ENCODE peak calls at places on chromosomes 5 and 9, in ten cellular contexts. I is immature natural killer cell; B is stimulated activated CD8-positive, alpha-beta memory T cell treated with anti-CD3 and anti-CD28 coated beads, Interleukin-15, amount 100 ng/mL, for 1 hour; R is NCI-H1105; Y is fibroblast of lung; S is left cardiac atrium; X is ELR; H is OCI-M1; D is adrenal gland; C is cardiac fibroblast. E is an unnamed sample.
A peak's percentile ranks its signal among the peaks of the same experiment; 100 is the strongest.

GRCh38 chr9:37218800-37219425 is 98.5 kb downstream of the ZCCHC7 start:
- DNase-seq in I (no peak), B (no peak), R (no peak), Y (no peak), S (peak; percentile 38), X (no peak), H (no peak), D (no peak), C (peak; percentile 26), E (no peak)

GRCh38 chr5:176559683-176560082 is 10.5 kb downstream of the CDHR2 start:
- DNase-seq in I (peak; percentile 39), B (no peak), R (no peak), Y (no peak), S (no peak), X (no peak), H (peak; percentile 37), D (no peak), C (no peak), E (no peak)

GRCh38 chr9:36149197-36149596 is 12.7 kb downstream of the GLIPR2 start:
- DNase-seq in I (no peak), B (no peak), R (no peak), Y (peak; percentile 89), S (no peak), X (peak; percentile 80), H (no peak), D (peak; percentile 48), C (peak; percentile 75), E (no peak)

GRCh38 chr9:100277166-100277979 is 75.4 kb downstream of the TEX10 start:
- DNase-seq in I (no peak), B (no peak), R (no peak), Y (peak; percentile 55), S (no peak), X (peak; percentile 75), H (no peak), D (no peak), C (peak; percentile 23), E (no peak)

GRCh38 chr5:98349251-98349989 is 424.0 kb upstream of the RGMB start:
- DNase-seq in I (no peak), B (no peak), R (no peak), Y (peak; percentile 79), S (no peak), X (peak; percentile 97), H (peak; percentile 55), D (no peak), C (peak; percentile 38), E (no peak)

GRCh38 chr5:67577424-67577823 is 380.8 kb upstream of the CD180 start:
- DNase-seq in I (no peak), B (no peak), R (peak; percentile 64), Y (peak; percentile 80), S (no peak), X (peak; percentile 34), H (no peak), D (no peak), C (no peak), E (no peak)

GRCh38 chr5:10599828-10600227 is 36.0 kb downstream of the ANKRD33B start:
- DNase-seq in I (no peak), B (no peak), R (no peak), Y (peak; percentile 85), S (no peak), X (peak; percentile 85), H (peak; percentile 21), D (no peak), C (peak; percentile 39), E (no peak)

GRCh38 chr5:100777680-100778281 is 125.3 kb downstream of the ST8SIA4 start:
- DNase-seq in I (no peak), B (no peak), R (no peak), Y (peak; percentile 85), S (peak; percentile 20), X (peak; percentile 89), H (peak; percentile 75), D (peak; percentile 15), C (peak; percentile 85), E (no peak)

GRCh38 chr9:4837768-4838546 is 45.2 kb downstream of the RCL1 start:
- DNase-seq in I (no peak), B (no peak), R (no peak), Y (peak; percentile 96), S (no peak), X (peak; percentile 35), H (no peak), D (no peak), C (peak; percentile 91), E (no peak)

GRCh38 chr9:87445646-87446045 is 52.0 kb upstream of the DAPK1 start:
- DNase-seq in I (peak; percentile 5), B (no peak), R (no peak), Y (peak; percentile 19), S (peak; percentile 37), X (peak; percentile 1), H (peak; percentile 84), D (no peak), C (peak; percentile 51), E (peak; percentile 65)

GRCh38 chr9:99335280-99335679 is 113.2 kb downstream of the SEC61B start:
- DNase-seq in I (no peak), B (no peak), R (no peak), Y (no peak), S (no peak), X (peak; percentile 26), H (no peak), D (no peak), C (no peak), E (no peak)

GRCh38 chr9:588952-589351 is 252.5 kb upstream of the DMRT1 start:
- DNase-seq in I (no peak), B (no peak), R (no peak), Y (no peak), S (no peak), X (no peak), H (no peak), D (no peak), C (no peak), E (no peak)

GRCh38 chr9:125861405-125862063 is 114.4 kb downstream of the PBX3 start:
- DNase-seq in I (no peak), B (no peak), R (no peak), Y (no peak), S (no peak), X (peak; percentile 52), H (no peak), D (no peak), C (peak; percentile 20), E (no peak)

GRCh38 chr5:131147258-131147657 is 17.8 kb downstream of the HINT1 start:
- DNase-seq in I (no peak), B (no peak), R (no peak), Y (peak; percentile 3), S (no peak), X (no peak), H (no peak), D (no peak), C (no peak), E (no peak)

GRCh38 chr9:94971378-94972131 is 245.1 kb downstream of the AOPEP start:
- DNase-seq in I (no peak), B (no peak), R (no peak), Y (no peak), S (no peak), X (no peak), H (no peak), D (no peak), C (no peak), E (peak; percentile 75)

GRCh38 chr5:157484768-157485167 is 24.8 kb downstream of the NIPAL4 start:
- DNase-seq in I (no peak), B (no peak), R (no peak), Y (no peak), S (peak; percentile 53), X (no peak), H (peak; percentile 26), D (peak; percentile 68), C (peak; percentile 64), E (no peak)

GRCh38 chr9:108727580-108728056 is 128.2 kb downstream of the ACTL7B start:
- DNase-seq in I (no peak), B (no peak), R (no peak), Y (no peak), S (peak; percentile 51), X (no peak), H (no peak), D (peak; percentile 34), C (peak; percentile 50), E (peak; percentile 10)

GRCh38 chr5:140969880-140970279 is 3.6 kb downstream of the PCDHAC2 start:
- DNase-seq in I (no peak), B (no peak), R (no peak), Y (no peak), S (no peak), X (no peak), H (no peak), D (no peak), C (no peak), E (no peak)

GRCh38 chr9:125359011-125359410 is 97.4 kb downstream of the GAPVD1 start:
- DNase-seq in I (no peak), B (no peak), R (no peak), Y (no peak), S (no peak), X (no peak), H (no peak), D (no peak), C (no peak), E (no peak)

GRCh38 chr9:75088646-75089368 is 493 bp downstream of the OSTF1 start:
- DNase-seq in I (no peak), B (peak; percentile 9), R (peak; percentile 28), Y (peak; percentile 65), S (peak; percentile 69), X (peak; percentile 76), H (peak; percentile 89), D (peak; percentile 75), C (peak; percentile 70), E (peak; percentile 81)

GRCh38 chr9:133910855-133911514 is 81.1 kb downstream of the VAV2 start:
- DNase-seq in I (no peak), B (no peak), R (no peak), Y (no peak), S (no peak), X (no peak), H (no peak), D (no peak), C (no peak), E (no peak)

GRCh38 chr9:89497978-89498844 is at the start of gene SEMA4D:
- DNase-seq in I (peak; percentile 48), B (no peak), R (peak; percentile 68), Y (peak; percentile 36), S (peak; percentile 77), X (peak; percentile 28), H (peak; percentile 83), D (peak; percentile 81), C (peak; percentile 57), E (peak; percentile 74)

GRCh38 chr9:22097712-22098111 is 88.6 kb upstream of the CDKN2B start:
- DNase-seq in I (no peak), B (no peak), R (no peak), Y (peak; percentile 93), S (no peak), X (peak; percentile 86), H (peak; percentile 70), D (no peak), C (peak; percentile 78), E (no peak)

GRCh38 chr9:121269030-121269887 is 1.3 kb downstream of the GSN start:
- DNase-seq in I (peak; percentile 14), B (no peak), R (no peak), Y (peak; percentile 29), S (no peak), X (peak; percentile 51), H (peak; percentile 37), D (no peak), C (no peak), E (peak; percentile 43)

GRCh38 chr5:144187699-144188294 is 17.1 kb downstream of the KCTD16 start:
- DNase-seq in I (peak; percentile 82), B (peak; percentile 57), R (peak; percentile 29), Y (peak; percentile 99), S (peak; percentile 44), X (peak; percentile 97), H (peak; percentile 44), D (peak; percentile 50), C (peak; percentile 91), E (peak; percentile 53)

GRCh38 chr5:139696894-139697658 is 48.9 kb downstream of the CXXC5 start:
- DNase-seq in I (no peak), B (no peak), R (no peak), Y (peak; percentile 95), S (peak; percentile 91), X (peak; percentile 82), H (no peak), D (peak; percentile 58), C (peak; percentile 89), E (peak; percentile 89)